ENCODE peak calls at places on chromosomes 11 and 22, in four cellular contexts. C is K562, N is GM12878, V is SK-N-SH. Y is an unnamed sample.

GRCh38 chr11:112583246-112583893 is 322.7 kb upstream of the PLET1 start:
- DNase-seq in C (no peak), N (peak; percentile 99), V (no peak), Y (no peak)

GRCh38 chr11:114284021-114284420 is 12.2 kb upstream of the NNMT start:
- DNase-seq in C (no peak), N (no peak), V (peak; percentile 48), Y (no peak)

GRCh38 chr11:27041141-27041869 is 690 bp downstream of the BBOX1 start:
- DNase-seq in C (no peak), N (no peak), V (no peak), Y (no peak)

GRCh38 chr11:76918941-76919386 is 58.2 kb downstream of the ACER3 start:
- DNase-seq in C (peak; percentile 21), N (peak; percentile 19), V (peak; percentile 45), Y (no peak)

GRCh38 chr22:42758929-42759629 is 38.4 kb upstream of the A4GALT start:
- DNase-seq in C (no peak), N (no peak), V (no peak), Y (no peak)

GRCh38 chr11:83865636-83866461 is 579.7 kb upstream of the CCDC90B start:
- DNase-seq in C (no peak), N (no peak), V (no peak), Y (no peak)

GRCh38 chr22:46090631-46091201 is 59.6 kb upstream of the PPARA start:
- DNase-seq in C (no peak), N (no peak), V (no peak), Y (no peak)

GRCh38 chr22:27329966-27330645 is 471.4 kb downstream of the MN1 start:
- DNase-seq in C (no peak), N (no peak), V (no peak), Y (no peak)

GRCh38 chr11:73565804-73566203 is 32.1 kb downstream of the FAM168A start:
- DNase-seq in C (no peak), N (no peak), V (no peak), Y (no peak)

GRCh38 chr11:127859941-127860354 is 727.4 kb downstream of the ETS1 start:
- DNase-seq in C (no peak), N (no peak), V (no peak), Y (no peak)

GRCh38 chr11:120191058-120191457 is 19.8 kb upstream of the OAF start:
- DNase-seq in C (no peak), N (no peak), V (no peak), Y (no peak)

GRCh38 chr11:45580399-45580798 is 85.0 kb downstream of the CHST1 start:
- DNase-seq in C (no peak), N (no peak), V (no peak), Y (peak; percentile 56)

GRCh38 chr11:95849087-95849825 is 59.0 kb downstream of the CEP57 start:
- DNase-seq in C (peak; percentile 18), N (no peak), V (peak; percentile 22), Y (peak; percentile 30)

GRCh38 chr11:79396674-79397073 is 44.2 kb downstream of the TENM4 start:
- DNase-seq in C (no peak), N (no peak), V (no peak), Y (no peak)

GRCh38 chr11:63862923-63863322 is 24.0 kb downstream of the MARK2 start:
- DNase-seq in C (no peak), N (no peak), V (no peak), Y (no peak)

GRCh38 chr11:57499413-57499982 is 16.0 kb downstream of the SLC43A1 start:
- DNase-seq in C (peak; percentile 100), N (no peak), V (peak; percentile 100), Y (peak; percentile 99)

GRCh38 chr22:20777420-20778177 is 3.7 kb downstream of the SERPIND1 start:
- DNase-seq in C (peak; percentile 97), N (no peak), V (no peak), Y (no peak)

GRCh38 chr22:50697667-50698506 is 25.3 kb downstream of the SHANK3 start:
- DNase-seq in C (no peak), N (no peak), V (peak; percentile 76), Y (peak; percentile 13)

GRCh38 chr22:40388231-40388630 is 17.8 kb downstream of the SGSM3 start:
- DNase-seq in C (no peak), N (no peak), V (no peak), Y (no peak)

GRCh38 chr11:75706260-75706729 is 11.3 kb upstream of the MOGAT2 start:
- DNase-seq in C (peak; percentile 87), N (no peak), V (peak; percentile 85), Y (peak; percentile 80)

GRCh38 chr22:40739723-40740122 is 60.4 kb downstream of the MCHR1 start:
- DNase-seq in C (no peak), N (no peak), V (no peak), Y (no peak)

GRCh38 chr11:2587132-2587930 is 112.5 kb downstream of the KCNQ1OT1 start:
- DNase-seq in C (no peak), N (no peak), V (peak; percentile 14), Y (no peak)

GRCh38 chr22:20243545-20244249 is 24.4 kb downstream of the RTN4R start:
- DNase-seq in C (peak; percentile 91), N (no peak), V (peak; percentile 69), Y (no peak)

GRCh38 chr11:34493468-34493867 is 20.1 kb downstream of the ELF5 start:
- DNase-seq in C (no peak), N (no peak), V (no peak), Y (no peak)

GRCh38 chr11:34495239-34495723 is 18.3 kb downstream of the ELF5 start:
- DNase-seq in C (no peak), N (no peak), V (no peak), Y (no peak)

GRCh38 chr11:34493926-34494595 is 19.5 kb downstream of the ELF5 start:
- DNase-seq in C (no peak), N (no peak), V (no peak), Y (no peak)

GRCh38 chr11:34490304-34490703 is 23.3 kb downstream of the ELF5 start:
- DNase-seq in C (no peak), N (no peak), V (no peak), Y (no peak)

DNA sequence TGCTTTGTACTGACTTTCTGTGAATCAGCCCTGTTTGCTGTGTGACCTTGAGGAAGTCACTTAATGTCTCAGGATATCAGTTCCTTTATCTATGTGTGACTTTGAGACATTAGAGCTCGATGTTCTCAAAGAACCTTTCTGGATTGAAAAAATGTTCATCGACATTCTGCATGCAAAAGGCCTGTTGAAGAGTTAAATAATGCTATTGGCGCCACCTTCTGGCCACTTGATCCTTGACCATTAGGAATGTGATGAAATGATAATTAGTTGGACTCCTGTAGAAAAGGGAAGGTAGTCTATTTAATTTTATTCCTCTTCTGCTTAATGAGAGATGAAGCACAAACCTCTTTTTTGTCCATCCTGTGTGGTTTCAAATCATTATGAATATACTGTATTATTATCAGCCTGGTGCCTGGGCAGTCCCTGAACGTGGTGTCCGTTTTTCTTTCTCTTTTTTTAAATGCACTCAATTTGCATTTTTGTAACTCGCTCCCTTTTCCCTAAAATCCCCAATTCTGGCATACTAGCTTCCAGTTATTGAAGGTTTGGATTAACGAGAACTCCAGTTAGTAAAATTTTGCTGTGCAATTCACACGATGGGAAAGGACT is 20.7 kb downstream of the ELF5 start:
- DNase-seq in C (peak; percentile 64), N (no peak), V (peak; percentile 72), Y (peak; percentile 57)
- TF ChIP-seq USF1 in C (no peak), N (no peak), V (no peak), Y (no peak)

GRCh38 chr11:868394-868793 is 25.7 kb downstream of the TSPAN4 start:
- DNase-seq in C (no peak), N (no peak), V (no peak), Y (no peak)
- TF ChIP-seq USF1 in C (no peak), N (no peak), V (no peak), Y (no peak)

GRCh38 chr11:134266841-134267251 is 9.3 kb upstream of the GLB1L3 start:
- DNase-seq in C (no peak), N (no peak), V (no peak), Y (no peak)
- TF ChIP-seq USF1 in C (no peak), N (no peak), V (no peak), Y (no peak)

GRCh38 chr22:36765131-36765942 is 10.6 kb downstream of the IFT27 start:
- DNase-seq in C (no peak), N (no peak), V (no peak), Y (peak; percentile 8)
- TF ChIP-seq USF1 in C (no peak), N (no peak), V (no peak), Y (no peak)

GRCh38 chr11:67079065-67079464 is 22.4 kb downstream of the RHOD start:
- DNase-seq in C (no peak), N (peak; percentile 45), V (no peak), Y (no peak)

GRCh38 chr11:67082071-67082791 is 25.6 kb downstream of the RHOD start:
- DNase-seq in C (peak; percentile 69), N (no peak), V (peak; percentile 55), Y (peak; percentile 52)

GRCh38 chr11:67085617-67086016 is 29.0 kb downstream of the RHOD start:
- DNase-seq in C (no peak), N (no peak), V (no peak), Y (no peak)

GRCh38 chr11:67083786-67084366 is 27.2 kb downstream of the RHOD start:
- DNase-seq in C (no peak), N (no peak), V (no peak), Y (no peak)
- TF ChIP-seq USF1 in C (no peak), N (no peak), V (no peak), Y (no peak)

GRCh38 chr11:93843906-93844305 is 6.5 kb downstream of the VSTM5 start:
- DNase-seq in C (no peak), N (no peak), V (no peak), Y (no peak)

GRCh38 chr11:93840981-93841380 is 9.4 kb downstream of the VSTM5 start:
- DNase-seq in C (no peak), N (no peak), V (no peak), Y (no peak)

GRCh38 chr11:93842034-93842433 is 8.4 kb downstream of the VSTM5 start:
- DNase-seq in C (no peak), N (no peak), V (no peak), Y (no peak)

GRCh38 chr11:93841446-93841845 is 9.0 kb downstream of the VSTM5 start:
- DNase-seq in C (no peak), N (no peak), V (no peak), Y (no peak)

DNA sequence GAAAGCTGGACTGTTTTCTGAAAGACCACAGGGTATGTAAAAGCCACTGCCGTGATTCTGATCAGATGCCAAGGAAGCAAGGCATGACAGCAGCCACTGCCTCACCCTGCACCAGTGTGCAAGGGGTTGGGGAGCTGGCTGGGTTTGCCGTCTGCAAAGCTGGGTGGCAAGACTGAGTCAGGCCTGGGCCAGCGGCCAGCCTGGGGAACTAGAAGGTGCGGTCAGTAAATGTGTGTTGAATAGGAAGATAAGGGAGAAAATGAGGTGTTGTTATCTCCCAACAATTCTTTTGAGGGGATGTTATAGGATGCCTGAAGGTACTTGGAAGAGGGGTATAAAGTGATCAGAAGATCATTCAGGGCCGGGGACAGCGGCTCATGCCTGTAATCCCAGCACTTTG is 8.0 kb downstream of the VSTM5 start:
- DNase-seq in C (peak; percentile 25), N (no peak), V (no peak), Y (no peak)
- TF ChIP-seq USF1 in C (no peak), N (no peak), V (no peak), Y (no peak)

DNA sequence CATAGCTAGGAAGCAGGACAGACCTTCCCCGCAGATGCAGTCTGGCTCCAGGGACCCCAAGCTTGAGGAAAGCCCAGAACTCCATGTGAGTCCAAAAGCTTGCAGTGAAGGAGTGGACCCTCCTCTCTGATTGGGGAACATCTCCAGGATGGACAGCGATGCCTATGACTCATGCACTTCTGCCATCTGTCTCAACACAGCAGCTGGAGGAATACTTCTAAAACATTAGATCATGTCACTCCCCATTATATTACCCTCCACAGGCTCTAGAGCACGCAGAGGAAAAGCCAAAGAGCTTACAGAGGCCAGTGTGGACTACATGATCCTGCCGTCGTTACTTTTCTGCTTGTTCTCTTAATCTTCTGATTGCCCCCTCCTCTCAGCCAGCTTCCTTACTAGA is 605.7 kb downstream of the INSC start:
- DNase-seq in C (no peak), N (no peak), V (no peak), Y (no peak)
- TF ChIP-seq USF1 in C (no peak), N (no peak), V (no peak), Y (no peak)

Y was measured in WTC11.